ENCODE peak calls at places on chromosomes 11 and 22, in eight cellular contexts. B is T-cell; L is NCI-H2029 treated with DMSO at 0.1 percent for 48 hours; O is stimulated activated effector memory CD8-positive, alpha-beta T cell treated with anti-CD3 and anti-CD28 coated beads, Interleukin-12 subunit alpha, Interleukin-12 subunit beta, amount 100 ng/mL, for 72 hours; K is GM19239; M is stimulated activated naive B cell treated with anti-CD40 and anti-IgM and Interleukin-4, amounts not matched to agents 10 μg/mL and 1 μg/mL and 100 μg/mL, for 72 hours; A is Calu3; R is caudate nucleus. N is an unnamed sample.

GRCh38 chr11:13010737-13011342 is 1.7 kb downstream of the RASSF10 start:
- DNase-seq in B (no peak), L (no peak), O (no peak), K (no peak), M (no peak), A (peak; percentile 27), R (peak; percentile 33), N (no peak)

GRCh38 chr11:69578167-69578566 is 62.8 kb upstream of the CCND1 start:
- DNase-seq in B (no peak), L (no peak), O (no peak), K (no peak), M (no peak), A (no peak), R (no peak), N (no peak)

GRCh38 chr11:61042961-61043540 is 59.2 kb upstream of the CD5 start:
- DNase-seq in B (no peak), L (peak; percentile 65), O (no peak), K (no peak), M (no peak), A (no peak), R (no peak), N (no peak)

GRCh38 chr11:75145196-75145971 is 5.5 kb upstream of the SLCO2B1 start:
- DNase-seq in B (no peak), L (no peak), O (no peak), K (no peak), M (no peak), A (no peak), R (no peak), N (no peak)

GRCh38 chr11:64864473-64865285 is 13.7 kb downstream of the EHD1 start:
- DNase-seq in B (no peak), L (no peak), O (no peak), K (no peak), M (peak; percentile 49), A (no peak), R (no peak), N (no peak)

GRCh38 chr11:12901874-12902481 is 107.1 kb upstream of the RASSF10 start:
- DNase-seq in B (no peak), L (no peak), O (no peak), K (no peak), M (no peak), A (no peak), R (no peak), N (no peak)

GRCh38 chr22:35355744-35356420 is 25.0 kb upstream of the HMOX1 start:
- DNase-seq in B (no peak), L (no peak), O (no peak), K (no peak), M (no peak), A (no peak), R (no peak), N (no peak)

GRCh38 chr22:17085277-17086091 is 684 bp downstream of the IL17RA start:
- DNase-seq in B (no peak), L (no peak), O (no peak), K (no peak), M (no peak), A (peak; percentile 24), R (no peak), N (no peak)

GRCh38 chr11:706957-707816 is 1.2 kb downstream of the EPS8L2 start:
- DNase-seq in B (no peak), L (no peak), O (no peak), K (no peak), M (no peak), A (peak; percentile 72), R (no peak), N (no peak)

GRCh38 chr22:19213496-19214473 is 35.2 kb upstream of the SLC25A1 start:
- DNase-seq in B (no peak), L (no peak), O (no peak), K (no peak), M (no peak), A (no peak), R (no peak), N (peak; percentile 16)

GRCh38 chr22:28894320-28894719 is 10.9 kb downstream of the ZNRF3 start:
- DNase-seq in B (no peak), L (no peak), O (no peak), K (no peak), M (no peak), A (no peak), R (no peak), N (no peak)

GRCh38 chr11:24198458-24198857 is 298.4 kb upstream of the LUZP2 start:
- DNase-seq in B (no peak), L (no peak), O (no peak), K (no peak), M (no peak), A (no peak), R (no peak), N (no peak)

GRCh38 chr11:16807306-16807705 is 68.9 kb downstream of the C11orf58 start:
- DNase-seq in B (no peak), L (no peak), O (no peak), K (no peak), M (no peak), A (no peak), R (no peak), N (no peak)

GRCh38 chr11:59755701-59756495 is 722 bp downstream of the STX3 start:
- DNase-seq in B (peak; percentile 23), L (no peak), O (peak; percentile 22), K (no peak), M (no peak), A (peak; percentile 90), R (peak; percentile 55), N (peak; percentile 37)

GRCh38 chr11:69353696-69354544 is 60.0 kb downstream of the MYEOV start:
- DNase-seq in B (no peak), L (no peak), O (no peak), K (no peak), M (no peak), A (no peak), R (no peak), N (no peak)

GRCh38 chr11:126029805-126030204 is 32.9 kb downstream of the CDON start:
- DNase-seq in B (no peak), L (no peak), O (no peak), K (no peak), M (no peak), A (no peak), R (no peak), N (no peak)

GRCh38 chr11:100991541-100991940 is 138.1 kb downstream of the PGR start:
- DNase-seq in B (no peak), L (no peak), O (no peak), K (no peak), M (no peak), A (no peak), R (no peak), N (no peak)

GRCh38 chr22:20024225-20025087 is 3.5 kb downstream of the TANGO2 start:
- DNase-seq in B (no peak), L (no peak), O (no peak), K (no peak), M (no peak), A (no peak), R (no peak), N (no peak)

GRCh38 chr22:37015587-37015878 is 3.7 kb downstream of the TST start:
- DNase-seq in B (no peak), L (no peak), O (no peak), K (no peak), M (no peak), A (no peak), R (no peak), N (no peak)

GRCh38 chr11:107496011-107496410 is 38.4 kb upstream of the CWF19L2 start:
- DNase-seq in B (no peak), L (no peak), O (no peak), K (no peak), M (no peak), A (no peak), R (no peak), N (no peak)

GRCh38 chr22:29115682-29116313 is 43.0 kb downstream of the KREMEN1 start:
- DNase-seq in B (no peak), L (no peak), O (no peak), K (no peak), M (no peak), A (no peak), R (no peak), N (no peak)

GRCh38 chr11:126194121-126194543 is 17.3 kb downstream of the RPUSD4 start:
- DNase-seq in B (peak; percentile 27), L (peak; percentile 41), O (no peak), K (no peak), M (no peak), A (peak; percentile 37), R (peak; percentile 38), N (peak; percentile 24)

GRCh38 chr11:76512851-76513653 is 68.2 kb downstream of the EMSY start:
- DNase-seq in B (no peak), L (no peak), O (no peak), K (no peak), M (no peak), A (no peak), R (no peak), N (no peak)

GRCh38 chr11:50379484-50379883 is 346.8 kb downstream of the OR4C45 start:
- DNase-seq in B (no peak), L (no peak), O (no peak), K (no peak), M (no peak), A (no peak), R (no peak), N (no peak)

GRCh38 chr22:19275513-19275912 is 16.0 kb downstream of the CLTCL1 start:
- DNase-seq in B (no peak), L (no peak), O (no peak), K (no peak), M (no peak), A (no peak), R (no peak), N (no peak)

GRCh38 chr22:48920776-48921241 is 906.9 kb downstream of the BRD1 start:
- DNase-seq in B (no peak), L (no peak), O (no peak), K (no peak), M (no peak), A (no peak), R (no peak), N (peak; percentile 44)

N was measured in hippocampal formation.